ENCODE peak calls at places on chromosomes 3 and 15, in five cellular contexts. One of them, this sample, is unnamed. For H3K27me3, the result is how much of the 10 kb centered on the place peaks cover.

GRCh38 chr3:185215873-185216586 is 37.8 kb downstream of the EHHADH start:
- DNase-seq in tibial artery: no peak
- DNase-seq in brain microvascular endothelial cell: no peak
- DNase-seq in cardiac muscle cell: peak
- DNase-seq in body of pancreas: no peak
- DNase-seq in this sample: no peak

GRCh38 chr3:171936231-171936841 is 93.2 kb downstream of the TMEM212 start:
- DNase-seq in cardiac muscle cell: no peak
- DNase-seq in body of pancreas: no peak
- DNase-seq in brain microvascular endothelial cell: peak
- DNase-seq in tibial artery: no peak
- DNase-seq in this sample: no peak

GRCh38 chr15:73990250-73991005 is 1.7 kb downstream of the STOML1 start:
- DNase-seq in brain microvascular endothelial cell: no peak
- DNase-seq in body of pancreas: no peak
- DNase-seq in cardiac muscle cell: no peak
- DNase-seq in tibial artery: no peak
- DNase-seq in this sample: no peak

GRCh38 chr3:168248383-168249047 is 152.8 kb upstream of the GOLIM4 start:
- DNase-seq in body of pancreas: peak
- DNase-seq in cardiac muscle cell: peak
- DNase-seq in brain microvascular endothelial cell: peak
- DNase-seq in tibial artery: no peak
- DNase-seq in this sample: no peak

GRCh38 chr3:32406481-32407408 is 15.1 kb downstream of the CMTM7 start:
- DNase-seq in brain microvascular endothelial cell: no peak
- DNase-seq in cardiac muscle cell: no peak
- DNase-seq in body of pancreas: no peak
- DNase-seq in tibial artery: no peak
- DNase-seq in this sample: no peak

GRCh38 chr3:156661158-156661557 is 13.2 kb upstream of the TIPARP start:
- DNase-seq in body of pancreas: no peak
- DNase-seq in tibial artery: no peak
- DNase-seq in brain microvascular endothelial cell: no peak
- DNase-seq in cardiac muscle cell: no peak
- DNase-seq in this sample: no peak

GRCh38 chr15:101697488-101697887 is 26.8 kb downstream of the TARS3 start:
- DNase-seq in cardiac muscle cell: no peak
- DNase-seq in body of pancreas: no peak
- DNase-seq in tibial artery: no peak
- DNase-seq in brain microvascular endothelial cell: no peak
- DNase-seq in this sample: no peak

GRCh38 chr3:147655236-147655635 is 246.1 kb downstream of the ZIC1 start:
- DNase-seq in cardiac muscle cell: no peak
- DNase-seq in tibial artery: no peak
- DNase-seq in brain microvascular endothelial cell: peak
- DNase-seq in body of pancreas: no peak
- DNase-seq in this sample: no peak

GRCh38 chr3:5238545-5238944 is 51.0 kb downstream of the EDEM1 start:
- DNase-seq in body of pancreas: no peak
- DNase-seq in tibial artery: no peak
- DNase-seq in cardiac muscle cell: no peak
- DNase-seq in brain microvascular endothelial cell: no peak
- DNase-seq in this sample: no peak

GRCh38 chr3:32076566-32076965 is 29.9 kb upstream of the GPD1L start:
- DNase-seq in brain microvascular endothelial cell: peak
- DNase-seq in body of pancreas: no peak
- DNase-seq in cardiac muscle cell: no peak
- DNase-seq in tibial artery: no peak
- DNase-seq in this sample: no peak

GRCh38 chr3:72973031-72973723 is 23.4 kb upstream of the PPP4R2 start:
- DNase-seq in brain microvascular endothelial cell: no peak
- DNase-seq in tibial artery: no peak
- DNase-seq in body of pancreas: peak
- DNase-seq in cardiac muscle cell: no peak
- DNase-seq in this sample: no peak

GRCh38 chr3:87082806-87083440 is 92.0 kb upstream of the VGLL3 start:
- DNase-seq in tibial artery: no peak
- DNase-seq in cardiac muscle cell: peak
- DNase-seq in brain microvascular endothelial cell: peak
- DNase-seq in body of pancreas: no peak
- DNase-seq in this sample: no peak

GRCh38 chr15:66620744-66621344 is 55.0 kb upstream of the LCTL start:
- DNase-seq in brain microvascular endothelial cell: no peak
- DNase-seq in cardiac muscle cell: no peak
- DNase-seq in body of pancreas: no peak
- DNase-seq in tibial artery: no peak
- DNase-seq in this sample: no peak

GRCh38 chr3:5001805-5002173 is 22.6 kb downstream of the BHLHE40 start:
- DNase-seq in tibial artery: no peak
- DNase-seq in brain microvascular endothelial cell: no peak
- DNase-seq in body of pancreas: no peak
- DNase-seq in cardiac muscle cell: no peak
- DNase-seq in this sample: no peak

GRCh38 chr3:63934484-63934883 is 22.3 kb upstream of the SCAANT1 start:
- DNase-seq in cardiac muscle cell: no peak
- DNase-seq in body of pancreas: no peak
- DNase-seq in tibial artery: no peak
- DNase-seq in brain microvascular endothelial cell: no peak
- DNase-seq in this sample: no peak

GRCh38 chr3:52471371-52472238 is 16.2 kb downstream of the NISCH start:
- DNase-seq in brain microvascular endothelial cell: peak
- DNase-seq in cardiac muscle cell: peak
- DNase-seq in body of pancreas: peak
- DNase-seq in tibial artery: peak
- DNase-seq in this sample: peak

GRCh38 chr3:192833177-192833890 is 84.3 kb downstream of the MB21D2 start:
- DNase-seq in cardiac muscle cell: no peak
- DNase-seq in brain microvascular endothelial cell: peak
- DNase-seq in tibial artery: no peak
- DNase-seq in body of pancreas: no peak
- DNase-seq in this sample: no peak

GRCh38 chr3:40317061-40317676 is 7.7 kb downstream of the EIF1B start:
- DNase-seq in cardiac muscle cell: peak
- DNase-seq in tibial artery: no peak
- DNase-seq in brain microvascular endothelial cell: peak
- DNase-seq in body of pancreas: peak
- DNase-seq in this sample: no peak

GRCh38 chr3:107516475-107516874 is 6.3 kb upstream of the BBX start:
- DNase-seq in body of pancreas: no peak
- DNase-seq in brain microvascular endothelial cell: no peak
- DNase-seq in cardiac muscle cell: no peak
- DNase-seq in tibial artery: no peak
- DNase-seq in this sample: no peak

GRCh38 chr3:24101676-24102168 is 156.6 kb downstream of the NR1D2 start:
- DNase-seq in body of pancreas: no peak
- DNase-seq in tibial artery: no peak
- DNase-seq in cardiac muscle cell: no peak
- DNase-seq in brain microvascular endothelial cell: no peak
- DNase-seq in this sample: no peak

GRCh38 chr3:140223631-140224030 is 288.6 kb downstream of the CLSTN2 start:
- DNase-seq in brain microvascular endothelial cell: peak
- DNase-seq in body of pancreas: no peak
- DNase-seq in tibial artery: no peak
- DNase-seq in cardiac muscle cell: no peak
- DNase-seq in this sample: no peak

GRCh38 chr3:11509175-11510000 is 134.3 kb downstream of the VGLL4 start:
- DNase-seq in brain microvascular endothelial cell: peak
- DNase-seq in tibial artery: peak
- DNase-seq in body of pancreas: peak
- DNase-seq in cardiac muscle cell: peak
- DNase-seq in this sample: peak

GRCh38 chr3:128009952-128010846 is 42.0 kb upstream of the SEC61A1 start:
- DNase-seq in brain microvascular endothelial cell: no peak
- DNase-seq in body of pancreas: no peak
- DNase-seq in tibial artery: no peak
- DNase-seq in cardiac muscle cell: no peak
- DNase-seq in this sample: no peak

GRCh38 chr15:81957698-81958097 is 88.1 kb downstream of the MEX3B start:
- DNase-seq in cardiac muscle cell: peak
- DNase-seq in body of pancreas: no peak
- DNase-seq in tibial artery: no peak
- DNase-seq in brain microvascular endothelial cell: no peak
- DNase-seq in this sample: no peak

GRCh38 chr15:40330368-40330836 is 6.9 kb downstream of the INAFM2 start:
- DNase-seq in body of pancreas: no peak
- DNase-seq in brain microvascular endothelial cell: no peak
- DNase-seq in tibial artery: peak
- DNase-seq in cardiac muscle cell: peak
- DNase-seq in this sample: no peak

DNA sequence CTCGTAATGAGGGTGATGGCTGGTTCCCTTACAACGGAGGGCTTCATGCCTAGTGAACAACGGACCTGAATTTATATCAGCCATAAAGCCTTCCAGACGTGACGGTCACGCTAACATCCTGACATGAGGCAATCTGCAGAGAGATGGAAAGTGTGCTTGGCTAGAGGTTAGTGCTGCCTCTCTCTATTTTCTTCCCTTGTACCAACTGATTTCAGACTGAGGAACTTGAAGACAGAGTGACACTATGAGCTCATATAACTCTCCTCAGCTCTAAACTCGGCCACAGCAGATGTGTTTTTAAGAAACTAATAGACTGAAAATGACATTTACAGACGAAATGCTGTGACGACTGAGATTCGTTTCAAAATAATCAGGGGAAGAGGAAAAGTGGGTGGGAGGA is 122.4 kb downstream of the XXYLT1 start:
- DNase-seq in body of pancreas: no peak
- DNase-seq in tibial artery: no peak
- DNase-seq in brain microvascular endothelial cell: no peak
- DNase-seq in cardiac muscle cell: no peak
- DNase-seq in this sample: no peak
- H3K27ac ChIP-seq in body of pancreas: no peak
- H3K27ac ChIP-seq in tibial artery: no peak
- H3K27ac ChIP-seq in brain microvascular endothelial cell: peak
- H3K27ac ChIP-seq in cardiac muscle cell: no peak
- H3K27ac ChIP-seq in this sample: peak

GRCh38 chr15:78623786-78624497 is 3.1 kb upstream of the CHRNA3 start:
- DNase-seq in brain microvascular endothelial cell: no peak
- DNase-seq in cardiac muscle cell: no peak
- DNase-seq in body of pancreas: no peak
- DNase-seq in tibial artery: no peak
- DNase-seq in this sample: no peak
- H3K27me3 ChIP-seq in brain microvascular endothelial cell: half or more
- H3K27me3 ChIP-seq in cardiac muscle cell: under half
- H3K27me3 ChIP-seq in body of pancreas: under half
- H3K27me3 ChIP-seq in tibial artery: under half
- H3K27me3 ChIP-seq in this sample: half or more

DNA sequence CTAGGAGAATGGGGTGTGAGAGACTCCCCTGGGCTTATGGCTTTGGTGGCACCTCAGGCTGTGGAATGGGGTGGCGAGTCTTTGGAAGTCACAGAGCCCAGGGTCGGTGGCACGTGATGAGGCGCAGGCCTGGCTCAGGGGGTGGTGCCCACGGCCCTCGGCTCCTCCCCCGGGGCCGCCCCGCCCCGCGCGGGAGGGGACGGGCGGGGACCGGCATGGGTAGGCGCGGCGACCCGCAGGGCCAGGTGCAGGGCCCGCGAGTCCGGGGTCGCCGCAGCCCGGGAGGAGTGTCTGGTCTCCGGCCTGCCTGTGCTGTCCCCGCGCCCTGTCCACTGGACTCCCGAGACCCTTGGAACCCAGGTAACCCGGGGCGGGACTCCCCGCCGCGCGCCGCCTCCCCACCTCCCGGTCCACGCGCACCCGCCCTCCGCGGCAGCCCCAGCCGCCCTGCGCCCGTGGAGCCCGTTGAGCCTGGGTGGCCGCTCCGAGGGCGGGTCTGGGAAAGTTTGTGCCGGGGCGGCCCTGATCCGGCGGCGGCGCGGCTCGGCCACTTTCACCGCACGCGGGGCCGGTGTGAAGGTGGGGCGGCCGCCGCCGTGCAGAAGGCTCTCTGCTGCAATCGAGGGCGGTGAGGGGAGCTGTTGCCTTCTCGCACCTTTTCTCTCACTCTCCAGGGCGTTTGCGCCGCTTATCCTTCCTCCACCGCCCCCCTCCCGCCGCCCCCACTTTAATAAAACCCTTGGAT is at the start of gene PAQR5:
- DNase-seq in cardiac muscle cell: peak
- DNase-seq in brain microvascular endothelial cell: no peak
- DNase-seq in tibial artery: peak
- DNase-seq in body of pancreas: peak
- DNase-seq in this sample: peak
- H3K4me3 ChIP-seq in cardiac muscle cell: peak
- H3K4me3 ChIP-seq in brain microvascular endothelial cell: peak
- H3K4me3 ChIP-seq in tibial artery: peak
- H3K4me3 ChIP-seq in body of pancreas: peak
- H3K4me3 ChIP-seq in this sample: peak

GRCh38 chr15:85455851-85456250 is 75.4 kb downstream of the AKAP13 start:
- DNase-seq in cardiac muscle cell: no peak
- DNase-seq in brain microvascular endothelial cell: no peak
- DNase-seq in tibial artery: no peak
- DNase-seq in body of pancreas: no peak
- DNase-seq in this sample: no peak
- H3K27ac ChIP-seq in cardiac muscle cell: no peak
- H3K27ac ChIP-seq in brain microvascular endothelial cell: no peak
- H3K27ac ChIP-seq in tibial artery: no peak
- H3K27ac ChIP-seq in body of pancreas: no peak
- H3K27ac ChIP-seq in this sample: peak